ENCODE peak calls at places on chromosomes 3 and 15, in eight cellular contexts. U is RPMI8226; G is pancreas; O is stimulated activated CD4-positive, alpha-beta T cell treated with anti-CD3 and anti-CD28 coated beads, Interleukin-1b, Interleukin-23, amount 100 ng/mL, for 24 hours; S is sciatic nerve; X is uterus; W is T-helper 2 cell; Y is AG04450. H is an unnamed sample.

GRCh38 chr15:89395996-89396395 is 61.4 kb upstream of the POLG start:
- DNase-seq in Y (no peak), U (no peak), S (no peak), W (no peak), O (no peak), G (no peak), X (no peak), H (peak)

GRCh38 chr15:90264649-90265048 is 823 bp upstream of the NGRN start:
- DNase-seq in X (no peak), Y (no peak), W (peak), O (no peak), S (no peak), G (no peak), U (peak), H (peak)

GRCh38 chr15:51227967-51228783 is 110.2 kb downstream of the CYP19A1 start:
- DNase-seq in G (no peak), W (no peak), Y (peak), X (no peak), O (no peak), U (peak), S (no peak), H (peak)

GRCh38 chr3:16073218-16073617 is 101.3 kb upstream of the GALNT15 start:
- DNase-seq in U (peak), W (no peak), S (no peak), Y (no peak), X (no peak), O (no peak), G (no peak), H (no peak)

GRCh38 chr15:73575636-73576247 is 57.4 kb downstream of the NPTN start:
- DNase-seq in X (no peak), U (no peak), Y (no peak), O (no peak), W (no peak), S (no peak), G (peak), H (no peak)

GRCh38 chr15:78241017-78241416 is 6.7 kb upstream of the ACSBG1 start:
- DNase-seq in G (peak), O (peak), W (peak), X (peak), S (peak), Y (peak), U (peak), H (peak)

GRCh38 chr15:34337557-34338306 is at the start of gene SLC12A6:
- DNase-seq in U (peak), G (peak), X (peak), W (peak), O (peak), S (peak), Y (peak), H (peak)

GRCh38 chr3:155233213-155233612 is 60.3 kb downstream of the STRIT1 start:
- DNase-seq in Y (no peak), S (no peak), O (no peak), U (peak), G (no peak), X (peak), W (no peak), H (no peak)

GRCh38 chr15:60184579-60184978 is 180.5 kb downstream of the FOXB1 start:
- DNase-seq in U (no peak), Y (no peak), S (no peak), W (no peak), O (no peak), X (no peak), G (no peak), H (no peak)

GRCh38 chr3:134231131-134231530 is 19.5 kb downstream of the RYK start:
- DNase-seq in Y (no peak), O (no peak), U (no peak), X (no peak), S (no peak), G (no peak), W (no peak), H (no peak)

GRCh38 chr3:176914764-176915163 is 282.5 kb downstream of the TBL1XR1 start:
- DNase-seq in X (no peak), U (no peak), Y (no peak), O (no peak), G (no peak), S (no peak), W (no peak), H (no peak)

GRCh38 chr3:79306939-79307590 is 460.7 kb downstream of the ROBO1 start:
- DNase-seq in G (no peak), Y (no peak), O (no peak), U (no peak), X (no peak), W (no peak), S (no peak), H (no peak)

H was measured in SK-MEL-5.